ENCODE peak calls at places on chromosomes 2 and 18, in ten cellular contexts. U, P, Q, B, I, X, S, V, W and K are unnamed samples.

GRCh38 chr2:8430628-8431027 is 251.2 kb upstream of the ID2 start:
- DNase-seq in Q (no peak), I (no peak), U (no peak), V (no peak), S (no peak), X (no peak), B (no peak), P (no peak), W (no peak), K (no peak)

GRCh38 chr2:43524180-43524965 is 71.5 kb downstream of the THADA start:
- DNase-seq in U (no peak), S (peak; percentile 27), P (no peak), B (no peak), Q (no peak), I (peak; percentile 23), V (no peak), W (peak; percentile 28), X (no peak), K (no peak)

GRCh38 chr18:69874058-69874457 is 73.6 kb downstream of the CD226 start:
- DNase-seq in W (peak; percentile 65), Q (no peak), U (no peak), S (no peak), V (no peak), X (no peak), I (no peak), P (no peak), B (peak; percentile 69), K (no peak)

GRCh38 chr2:188117706-188118105 is 174.0 kb upstream of the GULP1 start:
- DNase-seq in X (no peak), W (no peak), U (no peak), V (no peak), B (no peak), I (no peak), S (no peak), P (no peak), Q (no peak), K (no peak)

GRCh38 chr18:36688020-36688965 is 140.5 kb downstream of the TPGS2 start:
- DNase-seq in P (no peak), S (peak; percentile 85), Q (no peak), X (peak; percentile 73), U (peak; percentile 59), I (peak; percentile 44), W (peak; percentile 74), V (peak; percentile 64), B (peak; percentile 80), K (no peak)

GRCh38 chr2:100852999-100853908 is 33.3 kb downstream of the NPAS2 start:
- DNase-seq in W (peak; percentile 34), I (no peak), P (peak; percentile 4), V (no peak), Q (no peak), B (no peak), S (no peak), X (no peak), U (no peak), K (no peak)

GRCh38 chr2:69390001-69390400 is 3.0 kb upstream of the GFPT1 start:
- DNase-seq in I (no peak), S (no peak), X (no peak), V (no peak), Q (no peak), U (no peak), P (no peak), W (no peak), B (peak; percentile 61), K (no peak)

GRCh38 chr2:180555391-180555965 is 424.9 kb upstream of the UBE2E3 start:
- DNase-seq in I (no peak), S (no peak), B (no peak), Q (no peak), P (no peak), V (no peak), U (no peak), W (no peak), X (no peak), K (no peak)

GRCh38 chr2:162025121-162025911 is 48.7 kb downstream of the DPP4 start:
- DNase-seq in Q (no peak), B (peak; percentile 49), P (no peak), I (no peak), W (peak; percentile 79), S (no peak), X (no peak), U (no peak), V (no peak), K (peak; percentile 73)

GRCh38 chr2:119487434-119488244 is 36.6 kb downstream of the SCTR start:
- DNase-seq in P (peak; percentile 56), B (no peak), Q (peak; percentile 54), V (peak; percentile 50), X (peak; percentile 76), W (no peak), U (no peak), I (peak; percentile 21), S (peak; percentile 85), K (no peak)

GRCh38 chr2:47008381-47009280 is 93.0 kb upstream of the MCFD2 start:
- DNase-seq in Q (peak; percentile 87), V (no peak), W (peak; percentile 69), B (peak; percentile 75), I (no peak), P (no peak), S (no peak), X (no peak), U (peak; percentile 83), K (no peak)

GRCh38 chr2:166609183-166609959 is 115.3 kb upstream of the SCN7A start:
- DNase-seq in B (no peak), U (no peak), S (no peak), V (no peak), W (no peak), X (no peak), Q (no peak), P (no peak), I (no peak), K (no peak)

DNA sequence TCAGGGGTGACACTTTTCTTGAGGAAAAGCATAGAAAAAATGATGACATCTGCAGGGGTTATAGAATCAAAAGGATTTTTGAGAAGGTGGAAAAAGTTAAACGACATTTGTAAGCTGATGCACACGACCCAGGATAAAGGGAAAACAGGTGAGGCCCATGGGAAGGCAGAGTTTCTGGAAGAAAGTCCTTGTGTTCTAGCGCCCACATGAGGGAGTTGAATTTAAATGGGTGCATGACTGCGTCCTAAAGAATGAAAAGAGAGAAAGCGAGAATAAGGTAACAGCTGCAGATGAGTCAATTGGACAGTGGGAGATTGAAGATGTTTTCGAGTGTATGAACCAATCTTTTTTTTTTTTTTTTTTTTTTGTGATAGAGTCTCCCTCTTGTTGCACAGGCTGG is 158.1 kb downstream of the GALR1 start:
- DNase-seq in X (no peak), I (no peak), U (no peak), P (no peak), Q (no peak), B (no peak), W (no peak), V (no peak), S (no peak), K (no peak)
- TF ChIP-seq CTCF in X (no peak), I (no peak), U (no peak), P (no peak), Q (no peak), B (no peak), W (no peak), V (no peak), S (no peak), K (no peak)

GRCh38 chr2:206212673-206213513 is 53.2 kb downstream of the EEF1B2 start:
- DNase-seq in S (no peak), P (no peak), V (no peak), I (no peak), X (no peak), Q (no peak), U (no peak), W (peak; percentile 17), B (peak; percentile 80), K (peak; percentile 70)
- TF ChIP-seq CTCF in S (no peak), P (no peak), V (no peak), I (no peak), X (no peak), Q (no peak), U (peak; percentile 0), W (no peak), B (no peak), K (no peak)

GRCh38 chr2:54687595-54688152 is 35.8 kb upstream of the EML6 start:
- DNase-seq in V (no peak), W (no peak), B (no peak), Q (no peak), S (no peak), P (no peak), I (no peak), X (no peak), U (no peak), K (no peak)

GRCh38 chr2:54691439-54692135 is 31.9 kb upstream of the EML6 start:
- DNase-seq in I (no peak), W (no peak), S (no peak), B (no peak), U (no peak), P (no peak), Q (no peak), V (no peak), X (no peak), K (no peak)

GRCh38 chr2:54695378-54695777 is 28.1 kb upstream of the EML6 start:
- DNase-seq in U (no peak), S (no peak), Q (no peak), I (no peak), X (no peak), W (no peak), B (no peak), V (no peak), P (no peak), K (no peak)

GRCh38 chr2:54697934-54698333 is 25.5 kb upstream of the EML6 start:
- DNase-seq in X (no peak), P (no peak), Q (no peak), S (no peak), U (no peak), W (no peak), V (no peak), I (no peak), B (no peak), K (no peak)

GRCh38 chr2:54692556-54692955 is 30.9 kb upstream of the EML6 start:
- DNase-seq in X (no peak), S (no peak), I (no peak), W (no peak), U (no peak), P (no peak), Q (no peak), V (no peak), B (no peak), K (no peak)
- TF ChIP-seq CTCF in X (no peak), S (no peak), I (no peak), W (no peak), U (no peak), P (no peak), Q (no peak), V (no peak), B (no peak), K (no peak)

GRCh38 chr18:11518788-11519685 is 90.4 kb upstream of the SLC35G4 start:
- DNase-seq in S (peak; percentile 39), I (peak; percentile 50), P (no peak), U (peak; percentile 64), Q (no peak), W (peak; percentile 55), X (no peak), V (peak; percentile 80), B (peak; percentile 77), K (no peak)
- TF ChIP-seq CTCF in S (no peak), I (peak; percentile 55), P (peak; percentile 57), U (peak; percentile 79), Q (peak; percentile 63), W (peak; percentile 71), X (peak; percentile 24), V (peak; percentile 86), B (peak; percentile 87), K (peak; percentile 44)